ENCODE peak calls at places on chromosomes 1 and 21, in four cellular contexts. One of them, this sample, is unnamed.

GRCh38 chr1:240237305-240237721 is 145.6 kb downstream of the FMN2 start:
- DNase-seq in cardiac muscle cell: peak; percentile 25
- DNase-seq in brain microvascular endothelial cell: peak; percentile 66
- DNase-seq in lung: no peak
- DNase-seq in this sample: peak; percentile 21

GRCh38 chr1:226542623-226543103 is 5.9 kb upstream of the STUM start:
- DNase-seq in lung: peak; percentile 72
- DNase-seq in cardiac muscle cell: peak; percentile 24
- DNase-seq in brain microvascular endothelial cell: no peak
- DNase-seq in this sample: no peak

GRCh38 chr1:11061652-11062365 is 2.0 kb upstream of the SRM start:
- DNase-seq in brain microvascular endothelial cell: no peak
- DNase-seq in cardiac muscle cell: no peak
- DNase-seq in lung: no peak
- DNase-seq in this sample: no peak

GRCh38 chr21:35072960-35073359 is 23.9 kb upstream of the RUNX1 start:
- DNase-seq in brain microvascular endothelial cell: no peak
- DNase-seq in lung: no peak
- DNase-seq in cardiac muscle cell: no peak
- DNase-seq in this sample: no peak

GRCh38 chr1:10514490-10515235 is 39.9 kb downstream of the PEX14 start:
- DNase-seq in brain microvascular endothelial cell: peak; percentile 33
- DNase-seq in cardiac muscle cell: peak; percentile 49
- DNase-seq in lung: no peak
- DNase-seq in this sample: no peak

GRCh38 chr21:45458281-45459170 is 53.6 kb downstream of the COL18A1 start:
- DNase-seq in lung: no peak
- DNase-seq in brain microvascular endothelial cell: no peak
- DNase-seq in cardiac muscle cell: no peak
- DNase-seq in this sample: no peak

GRCh38 chr1:22903113-22903512 is 69.6 kb downstream of the LACTBL1 start:
- DNase-seq in brain microvascular endothelial cell: no peak
- DNase-seq in cardiac muscle cell: no peak
- DNase-seq in lung: no peak
- DNase-seq in this sample: no peak

GRCh38 chr1:244835276-244836134 is at the start of gene COX20:
- DNase-seq in cardiac muscle cell: peak; percentile 95
- DNase-seq in brain microvascular endothelial cell: peak; percentile 77
- DNase-seq in lung: peak; percentile 91
- DNase-seq in this sample: no peak

GRCh38 chr1:91622586-91622985 is 121.9 kb downstream of the CDC7 start:
- DNase-seq in brain microvascular endothelial cell: no peak
- DNase-seq in lung: no peak
- DNase-seq in cardiac muscle cell: no peak
- DNase-seq in this sample: no peak

DNA sequence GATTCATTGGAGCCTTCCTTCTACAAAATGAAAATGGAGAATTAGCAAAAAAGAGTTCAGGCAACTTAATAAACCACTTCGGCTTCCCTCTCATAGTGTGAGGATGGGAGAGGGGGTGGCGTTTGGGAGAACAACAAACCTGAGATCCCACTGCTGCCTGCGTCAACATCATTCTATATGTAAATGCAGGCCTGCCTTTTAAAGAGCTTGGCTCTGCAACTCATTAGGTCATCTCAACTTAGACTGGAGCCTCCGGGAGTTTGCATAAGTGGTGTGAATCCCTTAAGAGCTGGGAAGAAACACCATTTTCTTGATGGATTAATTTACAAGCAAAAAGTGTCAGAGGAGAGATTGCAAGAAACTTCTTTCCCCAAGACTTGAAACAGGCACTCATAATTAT is 127.6 kb upstream of the DAB1 start:
- DNase-seq in lung: no peak
- DNase-seq in brain microvascular endothelial cell: no peak
- DNase-seq in cardiac muscle cell: no peak
- DNase-seq in this sample: no peak
- TF ChIP-seq CTCF in lung: no peak
- TF ChIP-seq CTCF in brain microvascular endothelial cell: no peak
- TF ChIP-seq CTCF in cardiac muscle cell: no peak
- TF ChIP-seq CTCF in this sample: no peak

GRCh38 chr1:111709986-111710385 is 29.2 kb downstream of the INKA2 start:
- DNase-seq in cardiac muscle cell: no peak
- DNase-seq in lung: no peak
- DNase-seq in brain microvascular endothelial cell: no peak
- DNase-seq in this sample: no peak
- H3K4me3 ChIP-seq in cardiac muscle cell: no peak overlapping the region
- H3K4me3 ChIP-seq in lung: no peak overlapping the region
- H3K4me3 ChIP-seq in brain microvascular endothelial cell: no peak overlapping the region
- H3K4me3 ChIP-seq in this sample: no peak overlapping the region

DNA sequence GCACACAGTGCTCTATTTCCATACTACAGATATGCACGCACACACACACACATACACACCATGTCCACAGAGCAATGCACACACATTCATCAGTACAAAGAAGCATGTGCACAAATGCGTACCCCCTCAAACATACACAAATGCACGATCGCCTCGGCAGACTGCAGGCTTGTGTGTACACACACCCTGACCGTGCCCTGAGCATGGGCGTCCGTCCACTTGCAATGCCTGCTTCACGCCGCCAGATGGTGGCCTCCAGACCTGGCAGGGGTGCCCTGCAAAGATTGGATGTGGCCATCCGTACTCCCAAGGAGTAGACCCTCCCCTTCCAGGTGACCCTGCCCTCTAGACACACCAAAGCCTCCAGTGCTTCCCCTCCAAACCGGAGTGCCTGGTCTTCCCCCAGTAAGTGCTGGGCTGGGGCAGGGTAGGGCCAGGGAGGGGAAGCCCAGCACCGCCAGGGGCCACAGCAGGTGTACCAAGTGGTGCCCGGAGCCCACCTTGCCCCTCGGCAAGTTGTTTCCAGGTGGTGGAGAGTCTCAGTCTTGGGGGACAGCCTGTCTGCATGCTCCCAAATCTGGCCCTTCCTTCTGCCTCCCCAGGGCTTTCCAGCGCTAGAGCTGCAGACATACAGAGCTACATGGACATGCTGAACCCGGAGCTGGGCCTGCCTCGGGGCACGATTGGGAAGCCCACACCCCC is 20.6 kb downstream of the ESPN start:
- DNase-seq in lung: peak; percentile 62
- DNase-seq in brain microvascular endothelial cell: no peak
- DNase-seq in cardiac muscle cell: peak; percentile 57
- DNase-seq in this sample: no peak
- TF ChIP-seq CTCF in lung: no peak
- TF ChIP-seq CTCF in brain microvascular endothelial cell: peak; percentile 72
- TF ChIP-seq CTCF in cardiac muscle cell: peak; percentile 62
- TF ChIP-seq CTCF in this sample: peak; percentile 68

GRCh38 chr1:165826565-165826964 is 849 bp upstream of the UCK2 start:
- DNase-seq in cardiac muscle cell: no peak
- DNase-seq in lung: no peak
- DNase-seq in brain microvascular endothelial cell: no peak
- DNase-seq in this sample: no peak
- H3K4me3 ChIP-seq in cardiac muscle cell: peak overlapping the region; percentile 73
- H3K4me3 ChIP-seq in lung: no peak overlapping the region
- H3K4me3 ChIP-seq in brain microvascular endothelial cell: no peak overlapping the region
- H3K4me3 ChIP-seq in this sample: peak overlapping the region; percentile 83

DNA sequence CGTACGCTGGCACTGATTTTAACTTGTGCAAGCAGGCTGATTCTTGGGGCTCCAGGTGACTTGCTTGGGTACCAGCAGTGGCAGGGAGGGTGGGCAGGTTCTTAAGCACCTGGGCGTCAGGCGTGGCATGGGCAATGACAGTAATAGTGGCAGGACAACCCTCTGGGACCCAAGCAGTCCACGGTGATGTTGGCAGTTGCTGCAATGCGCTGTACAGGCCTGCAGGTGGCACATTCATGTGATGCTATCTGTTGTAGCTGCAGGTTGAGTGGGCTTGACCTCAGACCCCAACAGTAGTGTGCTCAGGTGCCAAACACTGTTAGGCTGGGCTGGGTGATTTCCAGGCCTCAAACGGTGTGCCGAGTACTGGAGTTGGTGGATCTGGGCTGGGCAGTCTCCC is 10.2 kb upstream of the OR10J4 start:
- DNase-seq in lung: no peak
- DNase-seq in cardiac muscle cell: no peak
- DNase-seq in brain microvascular endothelial cell: no peak
- DNase-seq in this sample: no peak
- TF ChIP-seq CTCF in lung: no peak
- TF ChIP-seq CTCF in cardiac muscle cell: no peak
- TF ChIP-seq CTCF in brain microvascular endothelial cell: peak; percentile 48
- TF ChIP-seq CTCF in this sample: no peak

DNA sequence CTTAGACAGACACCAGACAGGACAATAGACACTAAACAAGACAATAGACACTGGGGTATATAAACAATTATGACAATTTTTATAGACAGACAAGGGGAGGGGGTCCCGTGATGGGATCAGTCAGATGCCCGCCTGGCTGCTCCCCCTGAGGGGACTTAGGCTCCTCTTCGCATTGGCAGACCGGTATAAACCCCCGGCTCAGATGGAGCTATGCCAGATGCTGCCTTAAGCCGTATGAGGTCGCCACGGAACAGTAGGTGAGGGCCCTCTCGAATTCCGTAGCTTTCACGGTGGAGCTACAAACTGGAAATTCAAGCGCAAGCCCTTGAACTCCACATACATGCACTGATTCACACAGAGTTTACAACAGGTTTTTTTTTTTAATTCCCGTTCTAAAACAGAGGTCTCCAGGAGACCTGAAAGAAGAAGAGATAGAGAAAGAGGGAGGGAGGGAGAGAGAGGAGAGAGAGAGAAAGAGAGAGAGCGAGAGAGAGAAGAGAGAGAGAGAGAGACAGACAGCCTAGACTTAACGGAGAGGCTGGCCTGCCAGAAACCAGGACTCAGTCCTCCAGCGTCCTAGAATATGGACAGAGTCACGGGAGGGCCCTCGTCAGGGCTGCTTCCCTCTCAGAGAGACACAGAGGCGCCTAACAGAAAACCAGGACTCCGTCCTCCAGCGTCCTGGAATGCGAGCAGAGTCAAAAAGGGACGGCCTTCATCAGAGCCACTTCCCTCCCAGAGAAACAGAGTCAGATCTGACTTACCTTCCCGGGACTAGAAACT is 24.4 kb upstream of the TMEM54 start:
- DNase-seq in cardiac muscle cell: peak; percentile 47
- DNase-seq in lung: peak; percentile 40
- DNase-seq in brain microvascular endothelial cell: no peak
- DNase-seq in this sample: no peak
- H3K4me3 ChIP-seq in cardiac muscle cell: no peak overlapping the region
- H3K4me3 ChIP-seq in lung: no peak overlapping the region
- H3K4me3 ChIP-seq in brain microvascular endothelial cell: no peak overlapping the region
- H3K4me3 ChIP-seq in this sample: no peak overlapping the region

This sample was measured in AG04449.